ENCODE peak calls at places on chromosome 15, in ten cellular contexts. One of them, this sample, is unnamed. For H3K36me3, the result is how much of the 10 kb centered on the place peaks cover.

GRCh38 chr15:52746162-52746721 is 43.9 kb downstream of the ONECUT1 start:
- DNase-seq in kidney epithelial cell: no peak
- DNase-seq in Panc1: no peak
- DNase-seq in CD8-positive, alpha-beta T cell: no peak
- DNase-seq in tibial artery: no peak
- DNase-seq in uterus: no peak
- DNase-seq in cardiac muscle cell: no peak
- DNase-seq in transverse colon: no peak
- DNase-seq in mammary epithelial cell: no peak
- DNase-seq in suprapubic skin: no peak
- DNase-seq in this sample: no peak

GRCh38 chr15:91853968-91854943 is 748 bp downstream of the SLCO3A1 start:
- DNase-seq in kidney epithelial cell: no peak
- DNase-seq in Panc1: no peak
- DNase-seq in CD8-positive, alpha-beta T cell: no peak
- DNase-seq in tibial artery: peak
- DNase-seq in uterus: peak
- DNase-seq in cardiac muscle cell: peak
- DNase-seq in transverse colon: peak
- DNase-seq in mammary epithelial cell: peak
- DNase-seq in suprapubic skin: no peak
- DNase-seq in this sample: no peak

GRCh38 chr15:101167791-101168462 is 83.9 kb downstream of the CHSY1 start:
- DNase-seq in kidney epithelial cell: peak
- DNase-seq in Panc1: peak
- DNase-seq in CD8-positive, alpha-beta T cell: peak
- DNase-seq in tibial artery: peak
- DNase-seq in uterus: peak
- DNase-seq in cardiac muscle cell: peak
- DNase-seq in transverse colon: peak
- DNase-seq in mammary epithelial cell: peak
- DNase-seq in suprapubic skin: peak
- DNase-seq in this sample: no peak

GRCh38 chr15:90716976-90717821 is at the start of gene BLM:
- DNase-seq in kidney epithelial cell: peak
- DNase-seq in Panc1: peak
- DNase-seq in CD8-positive, alpha-beta T cell: peak
- DNase-seq in tibial artery: peak
- DNase-seq in uterus: peak
- DNase-seq in cardiac muscle cell: peak
- DNase-seq in transverse colon: peak
- DNase-seq in mammary epithelial cell: peak
- DNase-seq in suprapubic skin: peak
- DNase-seq in this sample: peak

GRCh38 chr15:67018451-67018850 is 47.0 kb upstream of the SMAD3 start:
- DNase-seq in kidney epithelial cell: no peak
- DNase-seq in Panc1: no peak
- DNase-seq in CD8-positive, alpha-beta T cell: no peak
- DNase-seq in tibial artery: no peak
- DNase-seq in uterus: no peak
- DNase-seq in cardiac muscle cell: no peak
- DNase-seq in transverse colon: no peak
- DNase-seq in mammary epithelial cell: no peak
- DNase-seq in suprapubic skin: peak
- DNase-seq in this sample: no peak

GRCh38 chr15:101288905-101289513 is 6.0 kb downstream of the SNRPA1 start:
- DNase-seq in kidney epithelial cell: peak
- DNase-seq in Panc1: no peak
- DNase-seq in CD8-positive, alpha-beta T cell: no peak
- DNase-seq in tibial artery: no peak
- DNase-seq in uterus: no peak
- DNase-seq in cardiac muscle cell: peak
- DNase-seq in transverse colon: no peak
- DNase-seq in mammary epithelial cell: peak
- DNase-seq in suprapubic skin: no peak
- DNase-seq in this sample: peak

GRCh38 chr15:83248151-83248851 is 36.2 kb downstream of the BNC1 start:
- DNase-seq in kidney epithelial cell: peak
- DNase-seq in Panc1: peak
- DNase-seq in CD8-positive, alpha-beta T cell: peak
- DNase-seq in tibial artery: no peak
- DNase-seq in uterus: no peak
- DNase-seq in cardiac muscle cell: peak
- DNase-seq in transverse colon: no peak
- DNase-seq in mammary epithelial cell: peak
- DNase-seq in suprapubic skin: no peak
- DNase-seq in this sample: no peak

GRCh38 chr15:67119238-67119846 is 53.9 kb downstream of the SMAD3 start:
- DNase-seq in kidney epithelial cell: no peak
- DNase-seq in Panc1: no peak
- DNase-seq in CD8-positive, alpha-beta T cell: no peak
- DNase-seq in tibial artery: peak
- DNase-seq in uterus: no peak
- DNase-seq in cardiac muscle cell: no peak
- DNase-seq in transverse colon: no peak
- DNase-seq in mammary epithelial cell: no peak
- DNase-seq in suprapubic skin: no peak
- DNase-seq in this sample: no peak

GRCh38 chr15:62141643-62142588 is 23.2 kb downstream of the C2CD4B start:
- DNase-seq in kidney epithelial cell: no peak
- DNase-seq in Panc1: no peak
- DNase-seq in CD8-positive, alpha-beta T cell: no peak
- DNase-seq in tibial artery: no peak
- DNase-seq in uterus: no peak
- DNase-seq in cardiac muscle cell: peak
- DNase-seq in transverse colon: no peak
- DNase-seq in mammary epithelial cell: no peak
- DNase-seq in suprapubic skin: no peak
- DNase-seq in this sample: no peak

GRCh38 chr15:51924146-51925068 is 47.2 kb downstream of the LEO1 start:
- DNase-seq in kidney epithelial cell: no peak
- DNase-seq in Panc1: no peak
- DNase-seq in CD8-positive, alpha-beta T cell: no peak
- DNase-seq in tibial artery: no peak
- DNase-seq in uterus: no peak
- DNase-seq in cardiac muscle cell: no peak
- DNase-seq in transverse colon: no peak
- DNase-seq in mammary epithelial cell: no peak
- DNase-seq in suprapubic skin: no peak
- DNase-seq in this sample: no peak

GRCh38 chr15:52107238-52107637 is 5.3 kb downstream of the BCL2L10 start:
- DNase-seq in kidney epithelial cell: no peak
- DNase-seq in Panc1: no peak
- DNase-seq in CD8-positive, alpha-beta T cell: no peak
- DNase-seq in tibial artery: no peak
- DNase-seq in uterus: no peak
- DNase-seq in cardiac muscle cell: no peak
- DNase-seq in transverse colon: no peak
- DNase-seq in mammary epithelial cell: no peak
- DNase-seq in suprapubic skin: no peak
- DNase-seq in this sample: no peak

GRCh38 chr15:86040360-86041095 is 39.1 kb upstream of the AGBL1 start:
- DNase-seq in kidney epithelial cell: no peak
- DNase-seq in Panc1: no peak
- DNase-seq in CD8-positive, alpha-beta T cell: no peak
- DNase-seq in tibial artery: no peak
- DNase-seq in uterus: no peak
- DNase-seq in cardiac muscle cell: no peak
- DNase-seq in transverse colon: no peak
- DNase-seq in mammary epithelial cell: no peak
- DNase-seq in suprapubic skin: no peak
- DNase-seq in this sample: no peak

GRCh38 chr15:70792171-70792573 is 28.8 kb upstream of the UACA start:
- DNase-seq in kidney epithelial cell: peak
- DNase-seq in Panc1: peak
- DNase-seq in CD8-positive, alpha-beta T cell: no peak
- DNase-seq in tibial artery: no peak
- DNase-seq in uterus: no peak
- DNase-seq in cardiac muscle cell: peak
- DNase-seq in transverse colon: no peak
- DNase-seq in mammary epithelial cell: peak
- DNase-seq in suprapubic skin: no peak
- DNase-seq in this sample: no peak

GRCh38 chr15:68658151-68658550 is 79.4 kb downstream of the CORO2B start:
- DNase-seq in kidney epithelial cell: no peak
- DNase-seq in Panc1: no peak
- DNase-seq in CD8-positive, alpha-beta T cell: no peak
- DNase-seq in tibial artery: no peak
- DNase-seq in uterus: peak
- DNase-seq in cardiac muscle cell: no peak
- DNase-seq in transverse colon: no peak
- DNase-seq in mammary epithelial cell: no peak
- DNase-seq in suprapubic skin: no peak
- DNase-seq in this sample: no peak

GRCh38 chr15:85627245-85627935 is 167.3 kb downstream of the KLHL25 start:
- DNase-seq in kidney epithelial cell: no peak
- DNase-seq in Panc1: no peak
- DNase-seq in CD8-positive, alpha-beta T cell: no peak
- DNase-seq in tibial artery: no peak
- DNase-seq in uterus: no peak
- DNase-seq in cardiac muscle cell: no peak
- DNase-seq in transverse colon: no peak
- DNase-seq in mammary epithelial cell: no peak
- DNase-seq in suprapubic skin: no peak
- DNase-seq in this sample: no peak

GRCh38 chr15:60172147-60172546 is 168.0 kb downstream of the FOXB1 start:
- DNase-seq in kidney epithelial cell: no peak
- DNase-seq in Panc1: no peak
- DNase-seq in CD8-positive, alpha-beta T cell: no peak
- DNase-seq in tibial artery: no peak
- DNase-seq in uterus: no peak
- DNase-seq in cardiac muscle cell: no peak
- DNase-seq in transverse colon: no peak
- DNase-seq in mammary epithelial cell: peak
- DNase-seq in suprapubic skin: no peak
- DNase-seq in this sample: no peak

GRCh38 chr15:86690566-86690965 is 610.9 kb downstream of the AGBL1 start:
- DNase-seq in kidney epithelial cell: no peak
- DNase-seq in Panc1: no peak
- DNase-seq in CD8-positive, alpha-beta T cell: no peak
- DNase-seq in tibial artery: no peak
- DNase-seq in uterus: no peak
- DNase-seq in cardiac muscle cell: no peak
- DNase-seq in transverse colon: no peak
- DNase-seq in mammary epithelial cell: peak
- DNase-seq in suprapubic skin: no peak
- DNase-seq in this sample: peak

GRCh38 chr15:74303741-74304309 is 63.6 kb downstream of the CYP11A1 start:
- DNase-seq in kidney epithelial cell: no peak
- DNase-seq in Panc1: no peak
- DNase-seq in CD8-positive, alpha-beta T cell: no peak
- DNase-seq in tibial artery: no peak
- DNase-seq in uterus: no peak
- DNase-seq in cardiac muscle cell: no peak
- DNase-seq in transverse colon: no peak
- DNase-seq in mammary epithelial cell: no peak
- DNase-seq in suprapubic skin: no peak
- DNase-seq in this sample: no peak

GRCh38 chr15:74301583-74302374 is 65.7 kb downstream of the CCDC33 start:
- DNase-seq in kidney epithelial cell: no peak
- DNase-seq in Panc1: no peak
- DNase-seq in CD8-positive, alpha-beta T cell: no peak
- DNase-seq in tibial artery: no peak
- DNase-seq in uterus: no peak
- DNase-seq in cardiac muscle cell: no peak
- DNase-seq in transverse colon: no peak
- DNase-seq in mammary epithelial cell: no peak
- DNase-seq in suprapubic skin: no peak
- DNase-seq in this sample: no peak

GRCh38 chr15:74300057-74300620 is 64.0 kb downstream of the CCDC33 start:
- DNase-seq in kidney epithelial cell: no peak
- DNase-seq in Panc1: no peak
- DNase-seq in CD8-positive, alpha-beta T cell: no peak
- DNase-seq in tibial artery: no peak
- DNase-seq in uterus: no peak
- DNase-seq in cardiac muscle cell: no peak
- DNase-seq in transverse colon: no peak
- DNase-seq in mammary epithelial cell: no peak
- DNase-seq in suprapubic skin: no peak
- DNase-seq in this sample: no peak

GRCh38 chr15:74304459-74304858 is 63.0 kb downstream of the CYP11A1 start:
- DNase-seq in kidney epithelial cell: no peak
- DNase-seq in Panc1: no peak
- DNase-seq in CD8-positive, alpha-beta T cell: no peak
- DNase-seq in tibial artery: no peak
- DNase-seq in uterus: no peak
- DNase-seq in cardiac muscle cell: no peak
- DNase-seq in transverse colon: no peak
- DNase-seq in mammary epithelial cell: no peak
- DNase-seq in suprapubic skin: no peak
- DNase-seq in this sample: no peak

GRCh38 chr15:74302821-74303359 is 64.6 kb downstream of the CYP11A1 start:
- DNase-seq in kidney epithelial cell: no peak
- DNase-seq in Panc1: no peak
- DNase-seq in CD8-positive, alpha-beta T cell: no peak
- DNase-seq in tibial artery: no peak
- DNase-seq in uterus: peak
- DNase-seq in cardiac muscle cell: peak
- DNase-seq in transverse colon: peak
- DNase-seq in mammary epithelial cell: peak
- DNase-seq in suprapubic skin: no peak
- DNase-seq in this sample: peak
- TF ChIP-seq CTCF in kidney epithelial cell: peak
- TF ChIP-seq CTCF in Panc1: peak
- TF ChIP-seq CTCF in CD8-positive, alpha-beta T cell: peak
- TF ChIP-seq CTCF in tibial artery: peak
- TF ChIP-seq CTCF in uterus: peak
- TF ChIP-seq CTCF in cardiac muscle cell: peak
- TF ChIP-seq CTCF in transverse colon: peak
- TF ChIP-seq CTCF in mammary epithelial cell: peak
- TF ChIP-seq CTCF in suprapubic skin: peak
- TF ChIP-seq CTCF in this sample: peak

GRCh38 chr15:50487287-50487686 is 59.2 kb downstream of the USP50 start:
- DNase-seq in kidney epithelial cell: no peak
- DNase-seq in Panc1: no peak
- DNase-seq in CD8-positive, alpha-beta T cell: no peak
- DNase-seq in tibial artery: no peak
- DNase-seq in uterus: no peak
- DNase-seq in cardiac muscle cell: peak
- DNase-seq in transverse colon: no peak
- DNase-seq in mammary epithelial cell: no peak
- DNase-seq in suprapubic skin: no peak
- DNase-seq in this sample: no peak
- H3K36me3 ChIP-seq in kidney epithelial cell: under half
- H3K36me3 ChIP-seq in Panc1: under half
- H3K36me3 ChIP-seq in CD8-positive, alpha-beta T cell: under half
- H3K36me3 ChIP-seq in tibial artery: half or more
- H3K36me3 ChIP-seq in uterus: under half
- H3K36me3 ChIP-seq in cardiac muscle cell: half or more
- H3K36me3 ChIP-seq in transverse colon: under half
- H3K36me3 ChIP-seq in mammary epithelial cell: under half
- H3K36me3 ChIP-seq in suprapubic skin: half or more
- H3K36me3 ChIP-seq in this sample: under half

GRCh38 chr15:45454825-45455224 is 67.7 kb downstream of the SLC30A4 start:
- DNase-seq in kidney epithelial cell: peak
- DNase-seq in Panc1: no peak
- DNase-seq in CD8-positive, alpha-beta T cell: peak
- DNase-seq in tibial artery: peak
- DNase-seq in uterus: peak
- DNase-seq in cardiac muscle cell: peak
- DNase-seq in transverse colon: peak
- DNase-seq in mammary epithelial cell: peak
- DNase-seq in suprapubic skin: no peak
- DNase-seq in this sample: no peak
- H3K4me3 ChIP-seq in kidney epithelial cell: no peak
- H3K4me3 ChIP-seq in Panc1: no peak
- H3K4me3 ChIP-seq in CD8-positive, alpha-beta T cell: peak
- H3K4me3 ChIP-seq in tibial artery: no peak
- H3K4me3 ChIP-seq in uterus: no peak
- H3K4me3 ChIP-seq in cardiac muscle cell: no peak
- H3K4me3 ChIP-seq in transverse colon: no peak
- H3K4me3 ChIP-seq in mammary epithelial cell: no peak
- H3K4me3 ChIP-seq in suprapubic skin: no peak
- H3K4me3 ChIP-seq in this sample: no peak

GRCh38 chr15:93955197-93955596 is 276.2 kb upstream of the MCTP2 start:
- DNase-seq in kidney epithelial cell: no peak
- DNase-seq in Panc1: no peak
- DNase-seq in CD8-positive, alpha-beta T cell: no peak
- DNase-seq in tibial artery: no peak
- DNase-seq in uterus: no peak
- DNase-seq in cardiac muscle cell: no peak
- DNase-seq in transverse colon: no peak
- DNase-seq in mammary epithelial cell: no peak
- DNase-seq in suprapubic skin: no peak
- DNase-seq in this sample: peak
- TF ChIP-seq CTCF in kidney epithelial cell: no peak
- TF ChIP-seq CTCF in Panc1: no peak
- TF ChIP-seq CTCF in CD8-positive, alpha-beta T cell: no peak
- TF ChIP-seq CTCF in tibial artery: no peak
- TF ChIP-seq CTCF in uterus: no peak
- TF ChIP-seq CTCF in cardiac muscle cell: no peak
- TF ChIP-seq CTCF in transverse colon: no peak
- TF ChIP-seq CTCF in mammary epithelial cell: no peak
- TF ChIP-seq CTCF in suprapubic skin: no peak
- TF ChIP-seq CTCF in this sample: no peak

This sample was measured in Caco-2.